ENCODE peak calls at places on chromosomes 1 and 21, in five cellular contexts. R is GM12878, O is K562, W is A549, V is upper lobe of left lung. J is an unnamed sample.

GRCh38 chr1:150551784-150552691 is 2.8 kb downstream of the ADAMTSL4 start:
- ATAC-seq in O (peak; percentile 67), V (peak; percentile 74), R (peak; percentile 5), W (peak; percentile 12), J (peak; percentile 78)

GRCh38 chr1:92808353-92808752 is 23.4 kb upstream of the EVI5 start:
- ATAC-seq in O (no peak), R (no peak), W (no peak), V (no peak), J (no peak)

GRCh38 chr1:184820956-184821355 is 66.3 kb upstream of the EDEM3 start:
- ATAC-seq in W (no peak), O (no peak), V (no peak), R (no peak), J (no peak)

GRCh38 chr1:162835157-162835899 is 25.6 kb downstream of the CCDC190 start:
- ATAC-seq in O (no peak), W (no peak), V (no peak), R (peak; percentile 91), J (no peak)

GRCh38 chr1:92989936-92990582 is 28.8 kb upstream of the DIPK1A start:
- ATAC-seq in V (no peak), W (no peak), O (peak; percentile 33), R (no peak), J (no peak)

GRCh38 chr1:44543816-44544185 is 130.5 kb downstream of the TMEM53 start:
- ATAC-seq in O (no peak), R (no peak), V (no peak), W (no peak), J (no peak)

GRCh38 chr1:35642472-35642955 is 1.2 kb upstream of the PSMB2 start:
- ATAC-seq in R (no peak), V (no peak), W (no peak), O (peak; percentile 25), J (no peak)

GRCh38 chr1:58528518-58528917 is 18.0 kb downstream of the OMA1 start:
- ATAC-seq in R (no peak), V (peak; percentile 91), W (no peak), O (no peak), J (peak; percentile 73)

GRCh38 chr1:118987431-118988185 is 535 bp downstream of the TBX15 start:
- ATAC-seq in O (peak; percentile 60), R (no peak), W (no peak), V (peak; percentile 66), J (peak; percentile 48)

GRCh38 chr1:227072991-227073390 is 132.9 kb downstream of the COQ8A start:
- ATAC-seq in O (no peak), W (no peak), V (no peak), R (peak; percentile 71), J (no peak)

GRCh38 chr1:171313319-171313834 is 606 bp upstream of the FMO4 start:
- ATAC-seq in W (peak; percentile 5), V (no peak), O (no peak), R (peak; percentile 63), J (no peak)

GRCh38 chr1:89363638-89364536 is at the start of gene GBP6:
- ATAC-seq in R (peak; percentile 62), V (no peak), W (no peak), O (no peak), J (no peak)

GRCh38 chr1:24294228-24294672 is 24.9 kb upstream of the GRHL3 start:
- ATAC-seq in V (peak; percentile 85), R (no peak), W (peak; percentile 84), O (peak; percentile 57), J (peak; percentile 88)

GRCh38 chr1:108657701-108658100 is 3.2 kb downstream of the HENMT1 start:
- ATAC-seq in R (no peak), V (no peak), O (no peak), W (no peak), J (no peak)

GRCh38 chr1:38613996-38614395 is 245.6 kb downstream of the RRAGC start:
- ATAC-seq in O (no peak), V (no peak), R (no peak), W (no peak), J (no peak)

GRCh38 chr1:208054485-208054884 is 143.6 kb upstream of the CD34 start:
- ATAC-seq in R (no peak), V (no peak), O (no peak), W (no peak), J (no peak)

GRCh38 chr21:33490991-33491372 is 534 bp downstream of the DNAJC28 start:
- ATAC-seq in O (peak; percentile 21), R (peak; percentile 8), V (no peak), W (peak; percentile 25), J (no peak)

GRCh38 chr1:89167590-89168215 is 8.1 kb downstream of the GBP7 start:
- ATAC-seq in V (no peak), R (no peak), O (no peak), W (no peak), J (no peak)

GRCh38 chr1:116772648-116773045 is 18.4 kb downstream of the CD2 start:
- ATAC-seq in V (no peak), R (no peak), O (no peak), W (no peak), J (no peak)

GRCh38 chr1:11967028-11967547 is 13.2 kb upstream of the MFN2 start:
- ATAC-seq in W (peak; percentile 92), R (peak; percentile 92), V (no peak), O (peak; percentile 95), J (peak; percentile 41)

GRCh38 chr1:38133781-38134180 is 87.2 kb upstream of the POU3F1 start:
- ATAC-seq in W (no peak), R (peak; percentile 44), V (no peak), O (no peak), J (no peak)

GRCh38 chr1:114152211-114153050 is 1.2 kb downstream of the SYT6 start:
- ATAC-seq in R (no peak), W (peak; percentile 73), V (peak; percentile 79), O (no peak), J (peak; percentile 70)

GRCh38 chr1:205226868-205227583 is 720 bp upstream of the TMCC2 start:
- ATAC-seq in W (peak; percentile 37), R (no peak), V (peak; percentile 14), O (no peak), J (no peak)

GRCh38 chr1:15424146-15424667 is 14.0 kb upstream of the CTRC start:
- ATAC-seq in W (peak; percentile 32), R (no peak), O (peak; percentile 71), V (no peak), J (no peak)

DNA sequence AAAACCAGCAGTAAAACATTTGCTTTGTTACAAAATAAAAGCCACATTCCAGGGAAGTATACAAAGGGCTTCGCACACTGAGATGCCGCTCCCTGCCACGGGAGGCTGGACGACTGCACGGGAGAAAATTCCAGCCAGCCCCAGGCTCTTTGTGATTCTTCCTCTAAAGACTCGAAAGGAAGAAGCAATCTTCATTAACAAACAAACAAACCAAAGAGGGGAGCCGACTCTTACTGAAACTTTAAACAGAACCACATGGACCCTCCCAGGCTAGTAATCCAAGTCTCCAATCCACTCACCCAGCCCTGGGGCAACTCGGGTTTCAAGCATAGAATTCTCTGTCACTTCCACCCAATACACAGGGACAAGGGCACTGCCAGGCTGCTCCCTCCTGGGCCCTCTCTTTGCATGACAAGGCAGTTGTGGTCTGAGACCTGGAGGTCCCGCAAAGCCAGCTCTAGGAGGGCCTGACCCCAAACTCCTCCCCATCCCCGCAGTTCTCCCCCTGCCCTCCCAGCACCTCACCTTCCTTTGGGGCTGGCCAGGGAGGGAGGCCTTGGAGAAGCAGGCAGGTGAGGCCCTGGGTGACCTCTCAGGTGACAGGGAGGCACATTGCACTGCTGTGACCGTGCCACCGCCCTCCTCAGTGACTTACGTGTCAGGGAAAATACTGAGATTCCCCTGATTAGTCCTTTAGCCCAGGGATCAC is 26.6 kb upstream of the COL18A1 start:
- ATAC-seq in R (no peak), O (no peak), W (peak; percentile 32), V (no peak), J (no peak)
- TF ChIP-seq CTCF in R (no peak), O (no peak), W (no peak), V (no peak), J (no peak)

DNA sequence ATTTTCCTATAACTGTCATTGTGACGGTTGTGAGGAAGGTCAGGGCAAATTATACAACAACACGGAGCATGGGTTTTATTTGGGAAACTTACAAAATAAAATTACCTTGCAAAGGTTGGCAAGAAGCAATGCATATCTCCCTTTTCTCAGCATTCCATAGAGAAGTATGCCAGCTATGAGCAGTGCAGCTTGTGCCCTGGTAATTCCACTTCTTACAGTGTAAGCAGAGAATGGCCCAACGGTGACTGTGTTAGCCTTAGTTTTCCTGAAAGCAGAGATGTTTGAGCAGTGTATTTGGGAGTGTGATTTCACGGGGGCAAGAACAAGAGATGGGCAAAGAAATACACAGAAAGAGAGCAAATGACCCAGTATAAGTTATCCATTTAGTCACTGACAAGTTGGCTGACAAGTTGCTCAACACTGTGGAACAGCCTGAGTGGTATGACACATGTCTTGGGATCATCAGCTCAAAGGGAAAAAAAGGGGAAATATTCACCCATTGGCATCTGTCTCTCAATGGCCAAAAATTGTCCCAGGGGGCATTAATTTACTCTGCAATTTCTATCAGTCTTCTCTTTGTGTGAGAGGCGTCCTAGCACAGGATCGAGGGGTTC is 210.9 kb upstream of the NRIP1 start:
- ATAC-seq in W (no peak), V (no peak), R (no peak), O (no peak), J (no peak)
- TF ChIP-seq EP300 in W (no peak), V (no peak), R (no peak), O (no peak), J (no peak)

DNA sequence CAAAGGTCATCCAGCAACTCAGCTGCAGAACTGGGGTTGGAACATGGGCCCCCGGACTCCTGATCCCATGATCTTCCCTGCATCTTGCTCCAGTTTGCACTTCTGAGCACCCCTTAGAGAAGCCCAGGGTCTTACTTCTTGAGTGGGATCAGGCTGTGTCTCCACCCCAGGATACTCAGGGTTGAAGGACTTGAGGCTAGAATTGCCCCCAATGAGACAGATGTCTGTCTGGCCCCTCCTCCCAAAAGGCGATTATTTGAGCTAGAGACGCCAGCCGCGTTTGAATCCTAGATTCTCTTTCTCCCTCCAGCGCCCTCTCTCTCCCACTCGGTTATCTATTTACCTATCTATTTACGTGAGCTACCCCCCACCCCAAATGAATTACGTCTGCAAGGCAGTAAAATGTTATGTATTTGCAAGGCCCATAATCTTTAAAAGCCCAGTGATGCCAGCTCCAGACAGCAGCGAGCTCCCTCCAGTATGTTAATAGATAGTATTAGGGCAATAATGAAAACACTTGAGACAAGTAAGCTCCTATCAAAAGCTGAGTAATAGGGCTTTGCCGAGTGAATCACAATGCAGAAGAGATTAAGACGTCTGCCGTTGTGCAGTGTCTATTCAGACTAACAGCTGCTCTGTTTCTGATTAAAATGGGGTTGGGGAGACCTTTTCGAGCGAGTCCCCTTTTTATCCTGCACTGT is 46.3 kb upstream of the FOXO6 start:
- ATAC-seq in R (no peak), V (no peak), O (no peak), W (no peak), J (no peak)
- TF ChIP-seq CTCF in R (no peak), V (no peak), O (no peak), W (no peak), J (no peak)

DNA sequence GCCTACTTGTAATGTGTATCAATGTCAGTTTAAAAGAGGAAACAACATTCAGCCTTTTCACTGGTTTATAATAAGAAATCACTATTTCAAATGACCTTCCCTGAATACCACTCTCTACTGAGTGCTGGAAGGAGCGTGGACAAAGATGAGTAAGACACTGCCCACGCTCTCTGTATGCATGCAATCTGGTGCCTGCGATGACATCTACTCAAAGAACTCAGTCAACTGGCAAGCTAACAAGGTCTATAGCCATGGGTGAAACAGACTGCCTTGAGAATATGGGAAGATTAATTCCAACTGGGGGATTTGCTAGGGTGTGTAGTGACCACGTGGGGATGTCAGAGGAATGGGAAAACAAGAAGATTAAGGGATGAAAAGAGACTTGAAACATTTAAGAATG is 49.4 kb upstream of the CXADR start:
- ATAC-seq in O (peak; percentile 25), R (no peak), V (peak; percentile 70), W (peak; percentile 75), J (peak; percentile 43)
- TF ChIP-seq EP300 in O (no peak), R (no peak), V (no peak), W (no peak), J (no peak)

J was measured in gastroesophageal sphincter.